ENCODE peak calls at places on chromosomes 7 and 10, in four cellular contexts. V is K562, H is GM12878, M is HepG2. K is an unnamed sample.

GRCh38 chr10:79246606-79247275 is 100.5 kb upstream of the PPIF start:
- DNase-seq in V (no peak), H (no peak), M (no peak), K (no peak)

GRCh38 chr10:127997241-127997640 is 90.3 kb downstream of the PTPRE start:
- DNase-seq in V (no peak), H (no peak), M (no peak), K (no peak)

GRCh38 chr7:101678713-101679112 is 49.6 kb upstream of the MYL10 start:
- DNase-seq in V (no peak), H (no peak), M (no peak), K (no peak)

GRCh38 chr10:25811141-25811685 is 122.8 kb upstream of the MYO3A start:
- DNase-seq in V (no peak), H (no peak), M (no peak), K (no peak)

GRCh38 chr10:133144771-133145170 is 15.2 kb upstream of the KNDC1 start:
- DNase-seq in V (no peak), H (no peak), M (no peak), K (peak; percentile 7)

GRCh38 chr10:82889703-82890102 is 1014.7 kb downstream of the NRG3 start:
- DNase-seq in V (no peak), H (no peak), M (no peak), K (no peak)

GRCh38 chr7:87767827-87768226 is 108.3 kb downstream of the SLC25A40 start:
- DNase-seq in V (no peak), H (no peak), M (no peak), K (no peak)

GRCh38 chr7:83976302-83976701 is 218.3 kb downstream of the SEMA3A start:
- DNase-seq in V (peak; percentile 21), H (no peak), M (peak; percentile 22), K (no peak)

GRCh38 chr10:101031128-101031795 is at the start of the genes PDZD7 and SFXN3:
- DNase-seq in V (peak; percentile 97), H (peak; percentile 48), M (peak; percentile 79), K (peak; percentile 97)

GRCh38 chr10:30027057-30028005 is 32.1 kb downstream of the JCAD start:
- DNase-seq in V (peak; percentile 20), H (peak; percentile 32), M (no peak), K (peak; percentile 52)

GRCh38 chr10:124993728-124994451 is 52.0 kb downstream of the ZRANB1 start:
- DNase-seq in V (no peak), H (no peak), M (no peak), K (peak; percentile 6)

GRCh38 chr7:107879400-107880035 is 11.5 kb upstream of the DLD start:
- DNase-seq in V (peak; percentile 71), H (no peak), M (peak; percentile 49), K (no peak)

GRCh38 chr10:121084029-121084674 is 233.0 kb downstream of the WDR11 start:
- DNase-seq in V (no peak), H (no peak), M (no peak), K (no peak)

GRCh38 chr10:11720260-11720741 is 21.9 kb upstream of the ECHDC3 start:
- DNase-seq in V (no peak), H (no peak), M (no peak), K (no peak)

GRCh38 chr7:80335473-80336232 is 176.2 kb downstream of the GNAT3 start:
- DNase-seq in V (no peak), H (no peak), M (no peak), K (no peak)

GRCh38 chr7:70627488-70627887 is 504.5 kb upstream of the GALNT17 start:
- DNase-seq in V (no peak), H (no peak), M (no peak), K (no peak)

GRCh38 chr7:132117181-132117580 is 459.1 kb downstream of the PLXNA4 start:
- DNase-seq in V (no peak), H (no peak), M (no peak), K (no peak)

DNA sequence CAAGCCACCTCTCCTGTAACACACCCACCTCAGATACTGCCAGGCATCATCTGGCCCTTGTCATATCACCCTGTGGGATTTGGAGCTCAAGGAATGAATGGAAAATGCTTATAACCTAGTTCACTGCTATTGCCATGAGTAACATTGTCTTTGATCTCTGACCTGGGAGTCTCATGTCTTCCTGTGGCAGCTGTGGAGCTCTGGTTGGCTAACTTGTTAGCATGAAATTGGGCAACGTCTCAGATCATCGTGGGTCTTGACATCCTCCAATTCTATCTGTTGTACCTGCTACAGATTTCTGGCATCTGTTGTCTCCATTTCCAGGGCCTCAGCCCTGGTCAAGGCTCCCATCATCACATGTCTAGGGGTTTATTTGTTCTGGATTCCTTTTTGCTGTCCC is 2.2 kb upstream of the TMEM270 start:
- DNase-seq in V (no peak), H (no peak), M (no peak), K (no peak)
- TF ChIP-seq CBFB in V (no peak), H (no peak), M (no peak), K (no peak)

DNA sequence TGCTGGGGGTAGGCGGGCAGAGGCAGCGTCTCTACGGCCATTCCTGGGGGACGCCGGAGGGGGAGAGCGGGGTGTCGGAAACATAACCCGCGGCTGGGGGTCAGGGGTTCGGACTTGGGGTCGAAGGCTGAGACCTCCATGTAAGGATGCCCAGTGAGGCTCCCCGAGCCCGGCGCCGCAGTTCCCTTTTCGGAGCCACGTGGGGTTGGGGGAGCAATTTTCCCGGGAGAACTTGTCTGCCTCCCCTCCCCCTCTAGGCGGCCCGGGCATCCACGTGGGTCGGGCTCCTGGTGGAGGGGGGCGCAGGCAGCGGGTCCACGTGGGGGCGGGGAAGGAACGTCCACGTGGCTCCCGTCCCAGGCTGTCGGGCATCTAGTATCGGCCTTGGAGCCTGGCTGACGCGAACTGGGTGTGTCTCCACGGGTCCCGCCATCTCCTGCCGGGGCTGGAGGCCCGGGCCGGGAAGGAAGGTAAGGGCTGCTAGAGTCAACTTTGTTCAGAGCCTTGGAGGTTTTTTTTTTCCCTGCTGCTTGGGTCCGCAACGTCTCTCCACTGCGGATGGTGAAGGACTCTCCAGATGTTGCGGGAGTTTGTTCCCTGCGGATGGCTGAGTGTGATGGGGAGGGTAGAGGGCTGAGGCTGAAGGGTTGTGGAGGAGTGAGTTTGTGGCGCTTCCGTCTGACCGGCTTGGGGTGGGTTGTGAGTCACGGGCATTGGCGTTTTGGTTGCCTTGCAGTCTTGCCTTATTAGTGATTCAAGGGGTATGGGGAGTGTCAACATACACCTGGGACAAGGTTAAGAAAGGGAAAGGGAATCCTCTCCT is 744 bp downstream of the PPRC1 start:
- DNase-seq in V (peak; percentile 79), H (no peak), M (peak; percentile 78), K (peak; percentile 53)
- TF ChIP-seq CBFB in V (no peak), H (no peak), M (no peak), K (no peak)

GRCh38 chr7:2938514-2939192 is 94.5 kb upstream of the GNA12 start:
- DNase-seq in V (no peak), H (no peak), M (no peak), K (peak; percentile 10)

GRCh38 chr7:2936891-2937580 is 92.9 kb upstream of the GNA12 start:
- DNase-seq in V (no peak), H (no peak), M (no peak), K (peak; percentile 10)

GRCh38 chr7:2939193-2939885 is 95.2 kb upstream of the GNA12 start:
- DNase-seq in V (no peak), H (no peak), M (no peak), K (peak; percentile 16)

GRCh38 chr7:2936301-2936700 is 92.2 kb upstream of the GNA12 start:
- DNase-seq in V (no peak), H (no peak), M (no peak), K (no peak)

DNA sequence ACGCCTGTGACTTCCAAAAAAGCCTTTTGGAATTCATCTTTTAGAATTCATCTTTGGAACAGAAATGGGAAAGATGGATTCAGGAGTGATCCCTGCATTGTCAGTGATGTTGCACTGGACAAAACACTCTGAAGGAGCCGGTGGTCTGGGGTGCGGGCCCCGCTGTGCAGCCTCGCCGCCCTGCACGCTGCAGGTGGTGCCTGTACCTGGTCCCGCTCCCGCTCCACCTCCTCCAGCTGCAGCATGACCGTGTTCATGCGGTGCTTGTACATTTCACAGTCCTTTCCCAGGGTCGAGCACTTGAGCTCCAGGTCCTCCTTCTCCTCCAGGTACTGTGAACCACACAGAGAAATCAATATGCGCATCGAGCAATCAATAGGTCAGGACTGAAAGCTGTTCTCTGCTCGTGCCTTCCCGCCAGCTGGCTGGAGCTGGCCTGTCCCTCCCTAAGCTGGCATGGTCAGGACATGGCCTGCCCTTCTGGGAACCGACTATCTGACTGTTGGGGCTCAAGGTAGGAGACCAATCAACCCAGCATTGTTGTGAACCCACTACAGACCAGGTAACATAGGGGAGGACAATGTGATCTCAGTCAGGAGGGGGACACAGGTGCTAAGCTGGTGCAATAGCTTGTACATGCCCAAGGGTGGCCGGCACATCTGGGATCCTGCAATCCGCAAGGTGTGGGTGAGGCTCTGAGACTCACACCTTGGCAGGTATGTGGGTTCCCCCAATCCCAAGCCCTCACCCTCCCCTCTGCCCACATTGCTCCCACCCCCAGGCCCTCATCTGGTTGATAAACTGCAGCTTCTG is 93.8 kb upstream of the GNA12 start:
- DNase-seq in V (no peak), H (no peak), M (no peak), K (peak; percentile 10)
- TF ChIP-seq CBFB in V (no peak), H (no peak), M (no peak), K (no peak)

GRCh38 chr7:45118830-45119452 is 7.4 kb upstream of the TBRG4 start:
- DNase-seq in V (no peak), H (no peak), M (no peak), K (no peak)
- TF ChIP-seq CBFB in V (no peak), H (no peak), M (no peak), K (no peak)

DNA sequence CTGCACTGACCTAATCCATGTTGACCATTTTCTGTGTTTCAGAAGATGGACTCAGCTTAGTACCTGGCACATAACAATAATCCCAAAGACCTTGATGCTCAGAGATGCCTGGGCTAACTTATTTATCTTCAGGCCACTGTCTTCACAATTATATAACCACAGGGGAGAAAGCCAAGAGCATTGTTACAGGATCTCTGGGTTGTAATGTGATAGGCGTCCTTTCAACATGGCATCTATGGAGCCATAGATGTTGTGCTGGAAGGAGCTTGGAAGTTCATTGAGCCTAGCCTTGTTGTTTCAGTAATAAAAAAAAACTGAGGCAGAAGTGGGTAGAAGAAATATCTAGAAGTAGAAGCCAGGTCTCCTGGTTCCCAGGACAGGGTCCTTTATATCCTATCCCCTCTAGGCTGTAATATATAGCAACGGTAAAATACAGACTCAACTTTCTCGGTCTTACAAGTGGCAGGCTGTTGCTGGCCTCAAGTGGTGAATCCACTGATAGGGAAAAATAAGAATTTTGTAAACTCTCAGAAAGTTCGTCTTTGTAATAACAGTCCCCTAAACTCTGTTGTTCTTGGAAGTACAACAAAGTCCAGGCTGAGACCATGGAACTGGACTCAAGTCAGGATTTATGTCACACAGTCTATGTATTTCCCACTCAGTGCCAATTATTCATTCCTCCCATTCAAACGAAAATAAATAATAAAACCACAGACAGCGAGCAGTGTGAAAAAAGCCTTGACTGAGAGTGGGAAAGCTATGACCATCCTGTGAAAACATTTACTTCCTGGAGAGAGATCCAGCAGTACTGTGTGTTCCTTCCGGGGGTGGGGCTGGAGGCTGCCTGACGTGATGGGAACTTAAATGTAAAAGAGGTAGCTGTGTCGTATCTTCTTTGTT is 277.6 kb downstream of the REEP3 start:
- DNase-seq in V (no peak), H (no peak), M (peak; percentile 1), K (no peak)
- TF ChIP-seq CBFB in V (no peak), H (no peak), M (no peak), K (no peak)

GRCh38 chr7:152759655-152760383 is at the start of gene ACTR3B:
- DNase-seq in V (peak; percentile 100), H (no peak), M (peak; percentile 54), K (peak; percentile 83)
- TF ChIP-seq CBFB in V (no peak), H (no peak), M (no peak), K (no peak)

GRCh38 chr10:45154481-45154880 is 153.8 kb downstream of the ZNF22 start:
- DNase-seq in V (no peak), H (no peak), M (no peak), K (no peak)
- TF ChIP-seq CBFB in V (no peak), H (no peak), M (no peak), K (no peak)